ENCODE peak calls at places on chromosomes 12 and 14, in eight cellular contexts. R, H, P, B, U, F, Z and G are unnamed samples.

GRCh38 chr12:44464180-44464579 is 411.9 kb downstream of the NELL2 start:
- DNase-seq in P (no peak), R (no peak), B (no peak), F (no peak), U (no peak), Z (no peak), H (no peak), G (no peak)

GRCh38 chr14:64610049-64610746 is 60.4 kb downstream of the PPP1R36 start:
- DNase-seq in H (no peak), R (no peak), P (no peak), F (no peak), B (no peak), Z (no peak), U (no peak), G (no peak)

GRCh38 chr14:62017651-62018230 is 255.5 kb downstream of the SNAPC1 start:
- DNase-seq in U (no peak), F (no peak), B (no peak), R (no peak), P (no peak), H (no peak), Z (no peak), G (no peak)

GRCh38 chr12:123022846-123023245 is 42.4 kb downstream of the ARL6IP4 start:
- DNase-seq in F (no peak), P (no peak), Z (no peak), H (no peak), U (no peak), B (no peak), R (no peak), G (no peak)

GRCh38 chr12:115437061-115437567 is 753.1 kb upstream of the TBX3 start:
- DNase-seq in Z (no peak), F (no peak), P (no peak), U (no peak), B (no peak), H (no peak), R (no peak), G (no peak)

GRCh38 chr12:119710941-119711551 is 43.1 kb downstream of the PRKAB1 start:
- DNase-seq in F (no peak), R (no peak), H (peak; percentile 57), P (no peak), B (no peak), U (no peak), Z (no peak), G (no peak)

GRCh38 chr14:96051642-96052540 is 12.7 kb downstream of the C14orf132 start:
- DNase-seq in H (no peak), P (no peak), U (no peak), R (no peak), B (no peak), Z (no peak), F (no peak), G (no peak)

GRCh38 chr12:80698266-80698665 is 9.2 kb upstream of the MYF6 start:
- DNase-seq in F (no peak), Z (no peak), P (no peak), R (no peak), U (no peak), H (no peak), B (no peak), G (no peak)

GRCh38 chr12:132129007-132129406 is 15.1 kb downstream of the DDX51 start:
- DNase-seq in H (no peak), F (no peak), B (no peak), U (no peak), R (no peak), Z (no peak), P (no peak), G (no peak)

GRCh38 chr14:49306152-49306751 is 279.9 kb downstream of the RPS29 start:
- DNase-seq in Z (no peak), B (no peak), U (peak; percentile 15), F (no peak), H (no peak), P (no peak), R (peak; percentile 7), G (no peak)

GRCh38 chr14:24941719-24942118 is 108.2 kb downstream of the STXBP6 start:
- DNase-seq in P (no peak), F (no peak), B (peak; percentile 68), Z (no peak), U (peak; percentile 89), R (no peak), H (no peak), G (no peak)

GRCh38 chr14:81400852-81401251 is 728 bp upstream of the STON2 start:
- DNase-seq in P (no peak), U (no peak), R (peak; percentile 22), H (peak; percentile 75), B (peak; percentile 72), F (peak; percentile 12), Z (no peak), G (no peak)

GRCh38 chr14:32009636-32010560 is 67.2 kb upstream of the ARHGAP5 start:
- DNase-seq in Z (no peak), U (no peak), B (no peak), P (no peak), F (no peak), H (no peak), R (no peak), G (no peak)

GRCh38 chr12:82174936-82175335 is 183.3 kb downstream of the CCDC59 start:
- DNase-seq in H (no peak), P (no peak), F (no peak), B (no peak), Z (no peak), R (no peak), U (peak; percentile 92), G (no peak)

GRCh38 chr12:66688836-66689439 is 10.1 kb upstream of the GRIP1 start:
- DNase-seq in H (no peak), P (peak; percentile 3), F (peak; percentile 27), B (peak; percentile 22), Z (no peak), R (peak; percentile 19), U (peak; percentile 68), G (peak; percentile 68)

GRCh38 chr12:15540025-15540424 is 217.7 kb downstream of the PTPRO start:
- DNase-seq in B (no peak), Z (no peak), P (no peak), R (no peak), H (no peak), F (no peak), U (no peak), G (no peak)

GRCh38 chr12:52873832-52874572 is 25.2 kb upstream of the KRT78 start:
- DNase-seq in B (peak; percentile 91), U (no peak), F (peak; percentile 67), H (peak; percentile 79), P (peak; percentile 29), Z (peak; percentile 25), R (peak; percentile 92), G (peak; percentile 31)

GRCh38 chr12:19688489-19688888 is 249.2 kb downstream of the AEBP2 start:
- DNase-seq in B (no peak), U (no peak), H (no peak), F (no peak), R (no peak), Z (no peak), P (no peak), G (no peak)

GRCh38 chr14:73634333-73634833 is 10.4 kb upstream of the DNAL1 start:
- DNase-seq in F (no peak), U (peak; percentile 13), B (peak; percentile 55), R (no peak), Z (no peak), H (peak; percentile 31), P (no peak), G (peak; percentile 50)

GRCh38 chr14:23299558-23299957 is 3.1 kb downstream of the PPP1R3E start:
- DNase-seq in U (no peak), B (no peak), R (peak; percentile 19), F (no peak), P (no peak), H (no peak), Z (no peak), G (no peak)

GRCh38 chr14:35556548-35556947 is 22.6 kb downstream of the INSM2 start:
- DNase-seq in R (no peak), Z (no peak), F (no peak), B (no peak), H (no peak), P (no peak), U (peak; percentile 37), G (no peak)

GRCh38 chr14:81233615-81234014 is 12.9 kb upstream of the GTF2A1 start:
- DNase-seq in Z (no peak), U (no peak), H (no peak), F (no peak), B (no peak), R (no peak), P (no peak), G (no peak)